ENCODE peak calls at places on chromosomes 4 and X, in seven cellular contexts. Q is H9, V is IMR-90, S is neuronal stem cell, J is H1, M is mesenchymal stem cell, N is mesendoderm. B is an unnamed sample.

GRCh38 chr4:1961038-1961437 is 47.7 kb downstream of the NELFA start:
- DNase-seq in Q (no peak), V (no peak), N (no peak), M (no peak), S (no peak), J (no peak), B (no peak)

GRCh38 chrX:18964026-18964425 is 19.9 kb downstream of the PHKA2 start:
- DNase-seq in Q (no peak), M (no peak), J (no peak), N (no peak), S (no peak), V (no peak), B (no peak)

GRCh38 chr4:139844057-139844456 is 178.4 kb downstream of the MGST2 start:
- DNase-seq in S (no peak), V (no peak), N (no peak), Q (no peak), J (no peak), M (no peak), B (peak; percentile 4)

GRCh38 chrX:43644124-43644701 is 11.9 kb upstream of the MAOA start:
- DNase-seq in M (peak; percentile 95), S (no peak), N (no peak), V (peak; percentile 41), Q (no peak), J (no peak), B (peak; percentile 60)

GRCh38 chr4:17770845-17771244 is 10.6 kb downstream of the FAM184B start:
- DNase-seq in M (no peak), S (no peak), N (no peak), V (no peak), Q (no peak), J (no peak), B (no peak)

GRCh38 chr4:96164814-96165351 is 325.0 kb downstream of the PDHA2 start:
- DNase-seq in Q (no peak), M (peak; percentile 54), N (peak; percentile 8), V (peak; percentile 16), J (no peak), S (no peak), B (peak; percentile 58)

GRCh38 chr4:102328045-102328444 is 17.2 kb downstream of the SLC39A8 start:
- DNase-seq in J (no peak), V (no peak), N (peak; percentile 59), S (no peak), M (no peak), Q (no peak), B (no peak)

GRCh38 chrX:45584717-45585116 is 384.0 kb upstream of the DIPK2B start:
- DNase-seq in M (no peak), S (no peak), J (no peak), Q (no peak), N (no peak), V (peak; percentile 0), B (no peak)

GRCh38 chr4:14984452-14984851 is 17.8 kb upstream of the CPEB2 start:
- DNase-seq in M (peak; percentile 21), N (no peak), V (no peak), J (no peak), Q (no peak), S (no peak), B (no peak)

GRCh38 chrX:11462136-11462535 is 168.9 kb downstream of the AMELX start:
- DNase-seq in N (no peak), V (peak; percentile 8), M (no peak), Q (no peak), S (no peak), J (no peak), B (no peak)

GRCh38 chr4:177492022-177492421 is 49.8 kb upstream of the AGA start:
- DNase-seq in V (peak; percentile 45), Q (no peak), N (no peak), S (no peak), J (no peak), M (no peak), B (no peak)

GRCh38 chr4:17664755-17665154 is 50.3 kb downstream of the MED28 start:
- DNase-seq in V (no peak), N (no peak), J (no peak), Q (no peak), M (no peak), S (no peak), B (no peak)

GRCh38 chr4:153486281-153487151 is 20.4 kb downstream of the TMEM131L start:
- DNase-seq in N (peak; percentile 94), V (peak; percentile 91), J (no peak), Q (peak; percentile 58), M (peak; percentile 58), S (no peak), B (peak; percentile 87)

GRCh38 chr4:153488719-153489384 is 22.7 kb downstream of the TMEM131L start:
- DNase-seq in Q (peak; percentile 54), S (no peak), V (no peak), J (no peak), M (no peak), N (no peak), B (no peak)

GRCh38 chr4:153490985-153491483 is 24.9 kb downstream of the TMEM131L start:
- DNase-seq in N (no peak), J (no peak), S (no peak), M (no peak), V (no peak), Q (no peak), B (no peak)

GRCh38 chr4:153488006-153488718 is 22.0 kb downstream of the TMEM131L start:
- DNase-seq in S (no peak), V (peak; percentile 53), J (peak; percentile 48), M (no peak), Q (no peak), N (no peak), B (no peak)

DNA sequence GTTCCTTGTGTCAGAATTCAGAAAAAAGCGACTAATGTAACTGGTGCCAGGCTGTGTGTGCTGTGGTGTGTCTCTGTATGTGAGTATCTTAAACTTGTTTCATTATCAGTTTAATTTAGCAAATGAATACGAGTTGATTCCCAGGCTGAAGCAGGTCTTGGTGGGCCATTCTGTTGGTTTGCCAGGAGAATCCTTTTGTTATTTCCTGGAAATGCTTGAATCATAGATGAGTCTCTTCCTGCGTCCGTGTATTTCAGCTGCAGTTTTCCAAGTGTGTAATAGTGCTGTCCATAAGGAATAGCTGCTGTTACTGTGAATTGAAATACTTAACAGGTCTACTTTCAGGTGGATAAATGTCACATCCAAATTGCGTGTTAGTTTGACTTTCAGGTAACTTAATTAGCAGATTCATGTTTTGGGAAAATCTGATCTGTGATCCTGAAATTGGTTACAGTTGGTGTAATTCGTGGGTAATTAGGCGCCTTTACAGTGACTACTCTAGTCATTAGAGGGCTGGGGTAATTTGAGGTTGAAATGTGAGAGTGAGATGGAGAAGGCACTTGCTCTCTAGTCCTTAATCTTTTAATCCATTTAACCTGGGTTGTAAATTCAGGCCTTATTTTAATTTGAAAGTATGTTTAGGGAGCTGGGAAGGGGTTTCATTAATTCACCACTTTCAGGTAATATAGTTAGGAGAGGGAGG is 23.8 kb downstream of the TMEM131L start:
- DNase-seq in V (peak; percentile 59), S (no peak), J (no peak), M (no peak), N (no peak), Q (no peak), B (no peak)
- H3K9ac ChIP-seq in V (no peak overlapping the region), S (no peak overlapping the region), J (no peak overlapping the region), M (no peak overlapping the region), N (no peak overlapping the region), Q (no peak overlapping the region), B (no peak overlapping the region)

DNA sequence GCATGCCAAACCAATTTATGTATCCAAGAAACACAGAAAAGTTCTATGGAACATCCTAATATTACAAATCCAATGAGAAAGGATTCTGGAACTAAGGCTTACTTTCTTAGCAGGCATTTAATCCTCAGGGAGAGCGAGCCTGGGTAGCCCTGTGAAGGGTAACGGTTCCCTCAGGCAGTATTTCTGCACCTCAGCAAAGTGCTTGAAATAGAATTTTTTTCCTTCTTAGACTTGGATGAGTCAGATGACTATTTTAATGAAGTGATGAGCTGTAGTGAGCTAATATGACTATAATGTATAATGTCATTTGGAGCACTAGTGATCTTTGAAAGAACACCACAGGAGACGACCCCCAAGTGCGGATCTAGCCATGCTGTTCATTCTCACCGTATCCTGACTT is 493.0 kb upstream of the FAM241A start:
- DNase-seq in N (peak; percentile 42), J (no peak), S (no peak), Q (no peak), V (no peak), M (peak; percentile 26), B (no peak)
- H4K8ac ChIP-seq in N (peak overlapping the region; percentile 93), J (no peak overlapping the region), S (no peak overlapping the region), Q (no peak overlapping the region), V (no peak overlapping the region), M (no peak overlapping the region), B (no peak overlapping the region)

GRCh38 chrX:150167482-150168324 is 195.4 kb upstream of the MAMLD1 start:
- DNase-seq in S (no peak), J (no peak), Q (no peak), N (no peak), M (no peak), V (no peak), B (no peak)

GRCh38 chrX:150163181-150163930 is 199.8 kb upstream of the MAMLD1 start:
- DNase-seq in J (no peak), V (no peak), Q (no peak), S (no peak), M (no peak), N (no peak), B (no peak)

GRCh38 chrX:150163956-150164726 is 199.0 kb upstream of the MAMLD1 start:
- DNase-seq in Q (no peak), M (no peak), J (no peak), V (no peak), N (no peak), S (no peak), B (no peak)

GRCh38 chrX:150164971-150165605 is 198.0 kb upstream of the MAMLD1 start:
- DNase-seq in N (no peak), V (no peak), M (no peak), Q (no peak), J (no peak), S (no peak), B (no peak)

DNA sequence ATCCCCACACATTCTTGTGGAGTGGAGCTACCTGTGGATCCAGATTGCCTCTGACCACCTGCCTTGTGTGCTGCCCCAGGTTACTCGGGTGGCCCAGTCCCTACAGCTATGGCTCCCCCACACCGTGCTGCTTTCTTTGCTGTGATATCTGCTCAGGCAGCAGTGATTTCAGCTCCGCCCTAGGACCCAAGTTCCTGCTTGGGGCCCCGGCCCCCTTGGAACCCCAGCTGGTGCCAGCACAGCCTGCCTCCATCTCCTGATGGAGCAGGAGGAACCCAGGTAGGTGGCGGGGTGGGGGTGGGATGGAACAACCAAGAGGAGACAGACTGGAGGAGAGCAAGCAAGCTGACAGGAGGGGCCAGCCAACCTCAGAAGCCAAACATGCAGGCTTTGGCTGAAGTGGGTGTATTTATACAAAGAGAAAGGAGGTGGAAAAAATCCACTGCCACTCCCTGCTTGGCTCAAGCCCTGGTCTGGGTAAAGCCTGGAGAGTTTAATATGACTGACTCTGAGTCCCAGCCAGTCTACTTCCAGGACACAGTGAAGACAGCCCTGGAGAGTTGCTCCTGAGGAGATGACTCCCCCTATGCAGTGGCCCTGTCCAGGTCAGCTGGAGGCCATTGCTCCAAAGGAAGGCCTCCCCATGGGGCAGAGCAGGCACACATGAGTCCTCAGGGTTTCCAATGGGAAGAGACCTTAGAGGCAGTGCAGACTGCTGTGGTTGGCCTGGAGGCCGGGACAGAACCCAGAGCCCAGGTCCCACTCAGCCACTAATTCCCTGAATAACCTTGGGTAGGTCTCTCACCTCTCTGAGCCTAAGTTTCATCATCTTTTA is 197.1 kb upstream of the MAMLD1 start:
- DNase-seq in M (no peak), Q (no peak), J (no peak), N (no peak), S (no peak), V (no peak), B (no peak)
- H3K9ac ChIP-seq in M (no peak overlapping the region), Q (no peak overlapping the region), J (no peak overlapping the region), N (no peak overlapping the region), S (no peak overlapping the region), V (no peak overlapping the region), B (no peak overlapping the region)

GRCh38 chr4:120540625-120541024 is 381.9 kb downstream of the PRDM5 start:
- DNase-seq in Q (no peak), M (no peak), J (no peak), S (no peak), V (no peak), N (no peak), B (no peak)

GRCh38 chr4:120544838-120545237 is 377.7 kb downstream of the PRDM5 start:
- DNase-seq in S (no peak), V (no peak), Q (no peak), M (no peak), J (no peak), N (no peak), B (no peak)
- H4K8ac ChIP-seq in S (no peak overlapping the region), V (no peak overlapping the region), Q (no peak overlapping the region), M (no peak overlapping the region), J (no peak overlapping the region), N (no peak overlapping the region), B (no peak overlapping the region)